ENCODE peak calls at places on chromosomes 7 and 10, in five cellular contexts. One of them, this sample, is unnamed.

GRCh38 chr10:71210031-71210871 is 2.1 kb upstream of the UNC5B start:
- DNase-seq in HFF-Myc: no peak
- DNase-seq in ovary: no peak
- DNase-seq in heart left ventricle: no peak
- DNase-seq in AG04449: no peak
- DNase-seq in this sample: no peak

GRCh38 chr7:36766451-36766850 is 42.2 kb upstream of the AOAH start:
- DNase-seq in HFF-Myc: no peak
- DNase-seq in ovary: no peak
- DNase-seq in heart left ventricle: no peak
- DNase-seq in AG04449: no peak
- DNase-seq in this sample: no peak

GRCh38 chr7:43791-44540 is 148.4 kb upstream of the FAM20C start:
- DNase-seq in HFF-Myc: no peak
- DNase-seq in ovary: peak
- DNase-seq in heart left ventricle: peak
- DNase-seq in AG04449: no peak
- DNase-seq in this sample: peak

GRCh38 chr7:3955751-3956696 is 655.0 kb downstream of the SDK1 start:
- DNase-seq in HFF-Myc: no peak
- DNase-seq in ovary: no peak
- DNase-seq in heart left ventricle: no peak
- DNase-seq in AG04449: no peak
- DNase-seq in this sample: no peak

GRCh38 chr7:106462365-106462859 is 177.6 kb upstream of the NAMPT start:
- DNase-seq in HFF-Myc: no peak
- DNase-seq in ovary: no peak
- DNase-seq in heart left ventricle: no peak
- DNase-seq in AG04449: no peak
- DNase-seq in this sample: no peak

GRCh38 chr10:21212912-21213311 is 312.6 kb downstream of the SKIDA1 start:
- DNase-seq in HFF-Myc: no peak
- DNase-seq in ovary: no peak
- DNase-seq in heart left ventricle: no peak
- DNase-seq in AG04449: no peak
- DNase-seq in this sample: no peak

GRCh38 chr10:6083523-6084475 is 5.0 kb upstream of the RBM17 start:
- DNase-seq in HFF-Myc: no peak
- DNase-seq in ovary: no peak
- DNase-seq in heart left ventricle: no peak
- DNase-seq in AG04449: no peak
- DNase-seq in this sample: no peak

GRCh38 chr7:85815511-85815910 is 628.7 kb upstream of the SEMA3D start:
- DNase-seq in HFF-Myc: no peak
- DNase-seq in ovary: no peak
- DNase-seq in heart left ventricle: no peak
- DNase-seq in AG04449: no peak
- DNase-seq in this sample: no peak

GRCh38 chr7:142880886-142881505 is 4.5 kb downstream of the TRPV6 start:
- DNase-seq in HFF-Myc: no peak
- DNase-seq in ovary: no peak
- DNase-seq in heart left ventricle: no peak
- DNase-seq in AG04449: no peak
- DNase-seq in this sample: no peak

GRCh38 chr7:2651847-2652735 is 20.3 kb downstream of the TTYH3 start:
- DNase-seq in HFF-Myc: no peak
- DNase-seq in ovary: no peak
- DNase-seq in heart left ventricle: no peak
- DNase-seq in AG04449: no peak
- DNase-seq in this sample: no peak

GRCh38 chr7:132240262-132240661 is 336.0 kb downstream of the PLXNA4 start:
- DNase-seq in HFF-Myc: no peak
- DNase-seq in ovary: no peak
- DNase-seq in heart left ventricle: no peak
- DNase-seq in AG04449: no peak
- DNase-seq in this sample: no peak

GRCh38 chr10:110013615-110014293 is 6.0 kb downstream of the ADD3 start:
- DNase-seq in HFF-Myc: no peak
- DNase-seq in ovary: no peak
- DNase-seq in heart left ventricle: no peak
- DNase-seq in AG04449: no peak
- DNase-seq in this sample: no peak

GRCh38 chr7:44755698-44756627 is 7.3 kb downstream of the ZMIZ2 start:
- DNase-seq in HFF-Myc: no peak
- DNase-seq in ovary: no peak
- DNase-seq in heart left ventricle: no peak
- DNase-seq in AG04449: no peak
- DNase-seq in this sample: peak

GRCh38 chr10:75165684-75166622 is 44.6 kb upstream of the VDAC2 start:
- DNase-seq in HFF-Myc: no peak
- DNase-seq in ovary: no peak
- DNase-seq in heart left ventricle: no peak
- DNase-seq in AG04449: no peak
- DNase-seq in this sample: no peak

GRCh38 chr10:21238717-21239116 is 286.8 kb downstream of the SKIDA1 start:
- DNase-seq in HFF-Myc: no peak
- DNase-seq in ovary: no peak
- DNase-seq in heart left ventricle: no peak
- DNase-seq in AG04449: no peak
- DNase-seq in this sample: no peak

GRCh38 chr7:37027104-37027503 is 302.8 kb upstream of the AOAH start:
- DNase-seq in HFF-Myc: no peak
- DNase-seq in ovary: no peak
- DNase-seq in heart left ventricle: no peak
- DNase-seq in AG04449: no peak
- DNase-seq in this sample: no peak

GRCh38 chr7:46212425-46213153 is 291.5 kb upstream of the IGFBP3 start:
- DNase-seq in HFF-Myc: no peak
- DNase-seq in ovary: no peak
- DNase-seq in heart left ventricle: no peak
- DNase-seq in AG04449: no peak
- DNase-seq in this sample: no peak

GRCh38 chr10:52250562-52250961 is 63.5 kb upstream of the DKK1 start:
- DNase-seq in HFF-Myc: no peak
- DNase-seq in ovary: no peak
- DNase-seq in heart left ventricle: no peak
- DNase-seq in AG04449: no peak
- DNase-seq in this sample: no peak

GRCh38 chr10:22550732-22551131 is 163.6 kb downstream of the PIP4K2A start:
- DNase-seq in HFF-Myc: no peak
- DNase-seq in ovary: peak
- DNase-seq in heart left ventricle: peak
- DNase-seq in AG04449: no peak
- DNase-seq in this sample: no peak

GRCh38 chr7:31203551-31203950 is 137.0 kb downstream of the NEUROD6 start:
- DNase-seq in HFF-Myc: no peak
- DNase-seq in ovary: no peak
- DNase-seq in heart left ventricle: no peak
- DNase-seq in AG04449: no peak
- DNase-seq in this sample: no peak

GRCh38 chr10:110746254-110746826 is 102.2 kb downstream of the RBM20 start:
- DNase-seq in HFF-Myc: peak
- DNase-seq in ovary: peak
- DNase-seq in heart left ventricle: peak
- DNase-seq in AG04449: no peak
- DNase-seq in this sample: peak

GRCh38 chr10:6299234-6299633 is 96.5 kb downstream of the PFKFB3 start:
- DNase-seq in HFF-Myc: no peak
- DNase-seq in ovary: no peak
- DNase-seq in heart left ventricle: no peak
- DNase-seq in AG04449: no peak
- DNase-seq in this sample: no peak

GRCh38 chr7:77536017-77536412 is 1.1 kb upstream of the PTPN12 start:
- DNase-seq in HFF-Myc: no peak
- DNase-seq in ovary: no peak
- DNase-seq in heart left ventricle: no peak
- DNase-seq in AG04449: no peak
- DNase-seq in this sample: no peak

GRCh38 chr7:83178066-83178465 is 15.4 kb upstream of the PCLO start:
- DNase-seq in HFF-Myc: no peak
- DNase-seq in ovary: no peak
- DNase-seq in heart left ventricle: no peak
- DNase-seq in AG04449: no peak
- DNase-seq in this sample: no peak

GRCh38 chr7:135653285-135654080 is 8.8 kb upstream of the STMP1 start:
- DNase-seq in HFF-Myc: no peak
- DNase-seq in ovary: no peak
- DNase-seq in heart left ventricle: no peak
- DNase-seq in AG04449: no peak
- DNase-seq in this sample: no peak

GRCh38 chr10:13684813-13685511 is 98.2 kb downstream of the PRPF18 start:
- DNase-seq in HFF-Myc: no peak
- DNase-seq in ovary: no peak
- DNase-seq in heart left ventricle: no peak
- DNase-seq in AG04449: no peak
- DNase-seq in this sample: no peak

GRCh38 chr7:157669768-157670345 is 333.1 kb downstream of the DNAJB6 start:
- DNase-seq in HFF-Myc: no peak
- DNase-seq in ovary: no peak
- DNase-seq in heart left ventricle: no peak
- DNase-seq in AG04449: no peak
- DNase-seq in this sample: no peak

GRCh38 chr10:10642741-10643280 is 374.9 kb upstream of the CELF2 start:
- DNase-seq in HFF-Myc: no peak
- DNase-seq in ovary: peak
- DNase-seq in heart left ventricle: peak
- DNase-seq in AG04449: no peak
- DNase-seq in this sample: peak

GRCh38 chr10:29389935-29390334 is 101.1 kb downstream of the LYZL1 start:
- DNase-seq in HFF-Myc: no peak
- DNase-seq in ovary: no peak
- DNase-seq in heart left ventricle: no peak
- DNase-seq in AG04449: no peak
- DNase-seq in this sample: no peak

GRCh38 chr10:130135676-130136213 is 446 bp upstream of the GLRX3 start:
- DNase-seq in HFF-Myc: no peak
- DNase-seq in ovary: no peak
- DNase-seq in heart left ventricle: no peak
- DNase-seq in AG04449: no peak
- DNase-seq in this sample: no peak

GRCh38 chr7:49852619-49853462 is 79.4 kb downstream of the VWC2 start:
- DNase-seq in HFF-Myc: peak
- DNase-seq in ovary: peak
- DNase-seq in heart left ventricle: no peak
- DNase-seq in AG04449: no peak
- DNase-seq in this sample: peak

GRCh38 chr7:13279854-13280435 is 592.5 kb downstream of the ARL4A start:
- DNase-seq in HFF-Myc: no peak
- DNase-seq in ovary: no peak
- DNase-seq in heart left ventricle: no peak
- DNase-seq in AG04449: no peak
- DNase-seq in this sample: no peak

GRCh38 chr7:2128601-2129375 is 104.0 kb downstream of the MAD1L1 start:
- DNase-seq in HFF-Myc: no peak
- DNase-seq in ovary: no peak
- DNase-seq in heart left ventricle: no peak
- DNase-seq in AG04449: no peak
- DNase-seq in this sample: no peak

GRCh38 chr7:85167636-85168035 is 19.2 kb downstream of the SEMA3D start:
- DNase-seq in HFF-Myc: no peak
- DNase-seq in ovary: no peak
- DNase-seq in heart left ventricle: no peak
- DNase-seq in AG04449: no peak
- DNase-seq in this sample: no peak

GRCh38 chr10:33087922-33088321 is 129.9 kb upstream of the ITGB1 start:
- DNase-seq in HFF-Myc: no peak
- DNase-seq in ovary: no peak
- DNase-seq in heart left ventricle: no peak
- DNase-seq in AG04449: no peak
- DNase-seq in this sample: no peak

GRCh38 chr7:130838738-130839137 is 104.7 kb upstream of the KLF14 start:
- DNase-seq in HFF-Myc: peak
- DNase-seq in ovary: no peak
- DNase-seq in heart left ventricle: no peak
- DNase-seq in AG04449: peak
- DNase-seq in this sample: no peak

GRCh38 chr10:97771055-97771811 is 566 bp downstream of the SFRP5 start:
- DNase-seq in HFF-Myc: no peak
- DNase-seq in ovary: no peak
- DNase-seq in heart left ventricle: no peak
- DNase-seq in AG04449: no peak
- DNase-seq in this sample: peak
- H3K4me3 ChIP-seq in HFF-Myc: no peak
- H3K4me3 ChIP-seq in ovary: no peak
- H3K4me3 ChIP-seq in heart left ventricle: no peak
- H3K4me3 ChIP-seq in AG04449: peak
- H3K4me3 ChIP-seq in this sample: peak

GRCh38 chr7:11329626-11330025 is 356.0 kb downstream of the PHF14 start:
- DNase-seq in HFF-Myc: no peak
- DNase-seq in ovary: no peak
- DNase-seq in heart left ventricle: no peak
- DNase-seq in AG04449: no peak
- DNase-seq in this sample: no peak
- H3K4me3 ChIP-seq in HFF-Myc: no peak
- H3K4me3 ChIP-seq in ovary: no peak
- H3K4me3 ChIP-seq in heart left ventricle: no peak
- H3K4me3 ChIP-seq in AG04449: no peak
- H3K4me3 ChIP-seq in this sample: no peak

DNA sequence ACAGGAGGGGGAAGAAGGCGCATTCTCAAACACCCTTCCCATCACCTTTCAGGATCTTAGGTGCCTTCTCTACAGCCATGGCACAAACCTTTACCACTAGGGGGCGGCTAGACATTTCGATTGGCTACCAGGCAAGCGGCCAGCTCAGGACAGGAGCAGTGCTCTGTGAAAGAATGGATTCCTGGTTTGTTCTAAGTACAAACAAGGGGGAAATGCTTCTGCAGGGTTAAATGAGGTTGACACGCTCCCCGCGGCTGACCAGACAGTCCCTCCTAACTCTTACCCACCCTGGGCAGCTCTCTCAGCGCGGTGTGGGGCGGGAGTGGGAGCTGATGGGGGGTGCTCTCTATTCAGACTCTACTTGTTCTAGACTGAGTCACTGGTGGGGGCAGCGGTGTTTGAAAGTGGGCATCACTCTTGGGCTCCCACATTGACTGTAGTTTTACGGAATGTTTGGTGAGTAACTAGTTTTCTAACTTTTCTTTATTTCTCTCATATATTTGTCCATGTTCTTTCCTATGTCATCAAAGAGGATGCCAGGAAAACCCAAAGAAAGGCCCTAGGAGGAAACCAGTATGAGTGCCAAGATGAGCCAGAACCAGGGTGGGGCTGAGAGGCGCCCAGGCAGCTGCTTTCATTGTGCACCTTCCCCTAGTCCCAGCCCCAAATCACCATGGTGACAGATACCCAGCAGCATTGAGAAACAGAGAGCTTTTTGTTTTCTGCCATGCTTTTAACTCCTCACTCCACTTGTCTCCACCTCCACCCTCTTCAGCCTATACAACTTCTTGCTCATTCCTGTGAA is 61.4 kb upstream of the GPR158 start:
- DNase-seq in HFF-Myc: peak
- DNase-seq in ovary: peak
- DNase-seq in heart left ventricle: peak
- DNase-seq in AG04449: no peak
- DNase-seq in this sample: peak
- H3K4me3 ChIP-seq in HFF-Myc: no peak
- H3K4me3 ChIP-seq in ovary: no peak
- H3K4me3 ChIP-seq in heart left ventricle: no peak
- H3K4me3 ChIP-seq in AG04449: no peak
- H3K4me3 ChIP-seq in this sample: no peak

GRCh38 chr10:15325243-15326002 is 45.7 kb downstream of the FAM171A1 start:
- DNase-seq in HFF-Myc: peak
- DNase-seq in ovary: no peak
- DNase-seq in heart left ventricle: peak
- DNase-seq in AG04449: no peak
- DNase-seq in this sample: no peak
- H3K4me3 ChIP-seq in HFF-Myc: no peak
- H3K4me3 ChIP-seq in ovary: no peak
- H3K4me3 ChIP-seq in heart left ventricle: no peak
- H3K4me3 ChIP-seq in AG04449: no peak
- H3K4me3 ChIP-seq in this sample: no peak

This sample was measured in pancreas.